ENCODE peak calls at places on chromosomes 5 and 9, in eight cellular contexts. One of them, this sample, is unnamed.

GRCh38 chr9:119998614-119999013 is 581.4 kb downstream of the CDK5RAP2 start:
- DNase-seq in Calu3: no peak
- DNase-seq in heart right ventricle: no peak
- DNase-seq in omental fat pad: no peak
- DNase-seq in AG09319: no peak
- DNase-seq in RWPE1: no peak
- DNase-seq in AG04450: no peak
- DNase-seq in HCT116: no peak
- DNase-seq in this sample: no peak

GRCh38 chr5:1930501-1930879 is 47.8 kb upstream of the IRX4 start:
- DNase-seq in Calu3: peak; percentile 18
- DNase-seq in heart right ventricle: no peak
- DNase-seq in omental fat pad: no peak
- DNase-seq in AG09319: no peak
- DNase-seq in RWPE1: peak; percentile 28
- DNase-seq in AG04450: no peak
- DNase-seq in HCT116: no peak
- DNase-seq in this sample: no peak

GRCh38 chr9:1946506-1946905 is 68.6 kb upstream of the SMARCA2 start:
- DNase-seq in Calu3: no peak
- DNase-seq in heart right ventricle: no peak
- DNase-seq in omental fat pad: no peak
- DNase-seq in AG09319: no peak
- DNase-seq in RWPE1: no peak
- DNase-seq in AG04450: no peak
- DNase-seq in HCT116: no peak
- DNase-seq in this sample: no peak

GRCh38 chr5:133995903-133996563 is 8.7 kb downstream of the VDAC1 start:
- DNase-seq in Calu3: no peak
- DNase-seq in heart right ventricle: no peak
- DNase-seq in omental fat pad: no peak
- DNase-seq in AG09319: no peak
- DNase-seq in RWPE1: no peak
- DNase-seq in AG04450: no peak
- DNase-seq in HCT116: no peak
- DNase-seq in this sample: no peak

GRCh38 chr9:98222885-98223640 is 30.6 kb upstream of the CORO2A start:
- DNase-seq in Calu3: peak; percentile 56
- DNase-seq in heart right ventricle: no peak
- DNase-seq in omental fat pad: no peak
- DNase-seq in AG09319: peak; percentile 95
- DNase-seq in RWPE1: peak; percentile 100
- DNase-seq in AG04450: peak; percentile 97
- DNase-seq in HCT116: peak; percentile 54
- DNase-seq in this sample: no peak

GRCh38 chr9:136044971-136045594 is 50.0 kb downstream of the NACC2 start:
- DNase-seq in Calu3: no peak
- DNase-seq in heart right ventricle: no peak
- DNase-seq in omental fat pad: no peak
- DNase-seq in AG09319: no peak
- DNase-seq in RWPE1: no peak
- DNase-seq in AG04450: no peak
- DNase-seq in HCT116: no peak
- DNase-seq in this sample: no peak

GRCh38 chr5:43140286-43140685 is 19.6 kb downstream of the ZNF131 start:
- DNase-seq in Calu3: no peak
- DNase-seq in heart right ventricle: no peak
- DNase-seq in omental fat pad: no peak
- DNase-seq in AG09319: no peak
- DNase-seq in RWPE1: no peak
- DNase-seq in AG04450: no peak
- DNase-seq in HCT116: no peak
- DNase-seq in this sample: no peak

GRCh38 chr9:35748858-35749514 is at the start of the genes GBA2 and RGP1:
- DNase-seq in Calu3: peak; percentile 81
- DNase-seq in heart right ventricle: peak; percentile 90
- DNase-seq in omental fat pad: no peak
- DNase-seq in AG09319: no peak
- DNase-seq in RWPE1: peak; percentile 78
- DNase-seq in AG04450: no peak
- DNase-seq in HCT116: peak; percentile 42
- DNase-seq in this sample: peak; percentile 76

GRCh38 chr9:97934321-97935115 is 3.5 kb downstream of the HEMGN start:
- DNase-seq in Calu3: no peak
- DNase-seq in heart right ventricle: no peak
- DNase-seq in omental fat pad: no peak
- DNase-seq in AG09319: no peak
- DNase-seq in RWPE1: no peak
- DNase-seq in AG04450: no peak
- DNase-seq in HCT116: no peak
- DNase-seq in this sample: no peak

GRCh38 chr9:87733273-87734054 is 7.5 kb downstream of the CTSL start:
- DNase-seq in Calu3: no peak
- DNase-seq in heart right ventricle: no peak
- DNase-seq in omental fat pad: no peak
- DNase-seq in AG09319: no peak
- DNase-seq in RWPE1: no peak
- DNase-seq in AG04450: no peak
- DNase-seq in HCT116: no peak
- DNase-seq in this sample: no peak

GRCh38 chr5:114419941-114420340 is 58.1 kb downstream of the KCNN2 start:
- DNase-seq in Calu3: no peak
- DNase-seq in heart right ventricle: no peak
- DNase-seq in omental fat pad: no peak
- DNase-seq in AG09319: no peak
- DNase-seq in RWPE1: no peak
- DNase-seq in AG04450: peak; percentile 59
- DNase-seq in HCT116: no peak
- DNase-seq in this sample: no peak

GRCh38 chr5:23332650-23333251 is 174.7 kb upstream of the PRDM9 start:
- DNase-seq in Calu3: no peak
- DNase-seq in heart right ventricle: no peak
- DNase-seq in omental fat pad: no peak
- DNase-seq in AG09319: no peak
- DNase-seq in RWPE1: peak; percentile 40
- DNase-seq in AG04450: no peak
- DNase-seq in HCT116: no peak
- DNase-seq in this sample: no peak

GRCh38 chr9:115157245-115157674 is 39.3 kb upstream of the TNC start:
- DNase-seq in Calu3: peak; percentile 5
- DNase-seq in heart right ventricle: no peak
- DNase-seq in omental fat pad: no peak
- DNase-seq in AG09319: no peak
- DNase-seq in RWPE1: peak; percentile 93
- DNase-seq in AG04450: no peak
- DNase-seq in HCT116: peak; percentile 49
- DNase-seq in this sample: no peak

GRCh38 chr9:108855888-108856287 is at the start of gene ACTL7B:
- DNase-seq in Calu3: no peak
- DNase-seq in heart right ventricle: no peak
- DNase-seq in omental fat pad: no peak
- DNase-seq in AG09319: no peak
- DNase-seq in RWPE1: no peak
- DNase-seq in AG04450: no peak
- DNase-seq in HCT116: no peak
- DNase-seq in this sample: no peak

GRCh38 chr5:177086918-177087706 is 397 bp downstream of the FGFR4 start:
- DNase-seq in Calu3: peak; percentile 99
- DNase-seq in heart right ventricle: peak; percentile 52
- DNase-seq in omental fat pad: no peak
- DNase-seq in AG09319: no peak
- DNase-seq in RWPE1: peak; percentile 58
- DNase-seq in AG04450: no peak
- DNase-seq in HCT116: peak; percentile 61
- DNase-seq in this sample: peak; percentile 89

GRCh38 chr5:76104027-76104426 is 20.8 kb downstream of the SV2C start:
- DNase-seq in Calu3: peak; percentile 75
- DNase-seq in heart right ventricle: no peak
- DNase-seq in omental fat pad: no peak
- DNase-seq in AG09319: no peak
- DNase-seq in RWPE1: peak; percentile 41
- DNase-seq in AG04450: no peak
- DNase-seq in HCT116: no peak
- DNase-seq in this sample: no peak

GRCh38 chr9:27377811-27378345 is 80.9 kb upstream of the EQTN start:
- DNase-seq in Calu3: no peak
- DNase-seq in heart right ventricle: no peak
- DNase-seq in omental fat pad: no peak
- DNase-seq in AG09319: no peak
- DNase-seq in RWPE1: no peak
- DNase-seq in AG04450: no peak
- DNase-seq in HCT116: no peak
- DNase-seq in this sample: no peak

GRCh38 chr5:140219068-140219971 is 44.3 kb downstream of the CYSTM1 start:
- DNase-seq in Calu3: no peak
- DNase-seq in heart right ventricle: no peak
- DNase-seq in omental fat pad: no peak
- DNase-seq in AG09319: no peak
- DNase-seq in RWPE1: no peak
- DNase-seq in AG04450: no peak
- DNase-seq in HCT116: no peak
- DNase-seq in this sample: peak; percentile 60

GRCh38 chr5:173204185-173204979 is 30.6 kb downstream of the NKX2-5 start:
- DNase-seq in Calu3: peak; percentile 33
- DNase-seq in heart right ventricle: no peak
- DNase-seq in omental fat pad: no peak
- DNase-seq in AG09319: peak; percentile 7
- DNase-seq in RWPE1: no peak
- DNase-seq in AG04450: no peak
- DNase-seq in HCT116: peak; percentile 21
- DNase-seq in this sample: no peak

GRCh38 chr9:131641618-131642495 is 96.5 kb downstream of the PRRT1B start:
- DNase-seq in Calu3: no peak
- DNase-seq in heart right ventricle: no peak
- DNase-seq in omental fat pad: no peak
- DNase-seq in AG09319: no peak
- DNase-seq in RWPE1: no peak
- DNase-seq in AG04450: no peak
- DNase-seq in HCT116: no peak
- DNase-seq in this sample: no peak
- TF ChIP-seq CTCF in Calu3: no peak
- TF ChIP-seq CTCF in heart right ventricle: no peak
- TF ChIP-seq CTCF in omental fat pad: no peak
- TF ChIP-seq CTCF in AG09319: peak; percentile 15
- TF ChIP-seq CTCF in RWPE1: no peak
- TF ChIP-seq CTCF in AG04450: no peak
- TF ChIP-seq CTCF in HCT116: no peak
- TF ChIP-seq CTCF in this sample: no peak

GRCh38 chr9:111991179-111991578 is 94.6 kb downstream of the UGCG start:
- DNase-seq in Calu3: no peak
- DNase-seq in heart right ventricle: no peak
- DNase-seq in omental fat pad: no peak
- DNase-seq in AG09319: no peak
- DNase-seq in RWPE1: no peak
- DNase-seq in AG04450: no peak
- DNase-seq in HCT116: no peak
- DNase-seq in this sample: no peak

GRCh38 chr9:111994831-111995458 is 98.3 kb downstream of the UGCG start:
- DNase-seq in Calu3: peak; percentile 26
- DNase-seq in heart right ventricle: no peak
- DNase-seq in omental fat pad: no peak
- DNase-seq in AG09319: no peak
- DNase-seq in RWPE1: no peak
- DNase-seq in AG04450: no peak
- DNase-seq in HCT116: no peak
- DNase-seq in this sample: no peak

GRCh38 chr9:111997831-111998230 is 101.2 kb downstream of the UGCG start:
- DNase-seq in Calu3: no peak
- DNase-seq in heart right ventricle: no peak
- DNase-seq in omental fat pad: no peak
- DNase-seq in AG09319: no peak
- DNase-seq in RWPE1: no peak
- DNase-seq in AG04450: no peak
- DNase-seq in HCT116: no peak
- DNase-seq in this sample: no peak

GRCh38 chr9:111993319-111993718 is 96.7 kb downstream of the UGCG start:
- DNase-seq in Calu3: no peak
- DNase-seq in heart right ventricle: no peak
- DNase-seq in omental fat pad: no peak
- DNase-seq in AG09319: no peak
- DNase-seq in RWPE1: no peak
- DNase-seq in AG04450: no peak
- DNase-seq in HCT116: no peak
- DNase-seq in this sample: no peak

GRCh38 chr9:111992523-111992922 is 95.9 kb downstream of the UGCG start:
- DNase-seq in Calu3: peak; percentile 21
- DNase-seq in heart right ventricle: no peak
- DNase-seq in omental fat pad: no peak
- DNase-seq in AG09319: no peak
- DNase-seq in RWPE1: peak; percentile 90
- DNase-seq in AG04450: no peak
- DNase-seq in HCT116: peak; percentile 61
- DNase-seq in this sample: no peak
- TF ChIP-seq CTCF in Calu3: no peak
- TF ChIP-seq CTCF in heart right ventricle: no peak
- TF ChIP-seq CTCF in omental fat pad: no peak
- TF ChIP-seq CTCF in AG09319: no peak
- TF ChIP-seq CTCF in RWPE1: no peak
- TF ChIP-seq CTCF in AG04450: no peak
- TF ChIP-seq CTCF in HCT116: no peak
- TF ChIP-seq CTCF in this sample: no peak

DNA sequence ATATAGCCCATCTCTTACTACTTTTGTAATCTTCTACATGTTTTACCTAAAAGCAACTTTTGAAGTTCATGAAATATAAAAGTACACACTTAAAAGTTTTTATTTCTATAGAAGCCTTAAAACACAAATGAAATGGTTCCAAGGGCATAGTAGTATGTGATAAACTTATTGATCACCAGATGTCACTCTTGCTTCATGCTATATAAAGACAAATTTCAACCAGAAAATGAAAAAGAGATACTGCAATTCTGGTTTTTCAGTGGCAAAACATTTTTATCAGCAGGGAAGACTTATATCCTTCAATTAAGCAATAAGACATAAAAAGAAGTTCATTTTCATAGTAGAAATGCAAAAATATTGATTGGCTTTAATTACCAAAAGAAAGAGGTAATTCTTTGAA is 69.4 kb upstream of the FBXL17 start:
- DNase-seq in Calu3: no peak
- DNase-seq in heart right ventricle: no peak
- DNase-seq in omental fat pad: no peak
- DNase-seq in AG09319: no peak
- DNase-seq in RWPE1: no peak
- DNase-seq in AG04450: no peak
- DNase-seq in HCT116: no peak
- DNase-seq in this sample: no peak
- TF ChIP-seq CTCF in Calu3: no peak
- TF ChIP-seq CTCF in heart right ventricle: no peak
- TF ChIP-seq CTCF in omental fat pad: no peak
- TF ChIP-seq CTCF in AG09319: no peak
- TF ChIP-seq CTCF in RWPE1: no peak
- TF ChIP-seq CTCF in AG04450: peak; percentile 5
- TF ChIP-seq CTCF in HCT116: peak; percentile 50
- TF ChIP-seq CTCF in this sample: peak; percentile 28

GRCh38 chr5:172142709-172143215 is 45.3 kb downstream of the STK10 start:
- DNase-seq in Calu3: no peak
- DNase-seq in heart right ventricle: no peak
- DNase-seq in omental fat pad: no peak
- DNase-seq in AG09319: no peak
- DNase-seq in RWPE1: no peak
- DNase-seq in AG04450: no peak
- DNase-seq in HCT116: no peak
- DNase-seq in this sample: no peak
- TF ChIP-seq CTCF in Calu3: no peak
- TF ChIP-seq CTCF in heart right ventricle: no peak
- TF ChIP-seq CTCF in omental fat pad: no peak
- TF ChIP-seq CTCF in AG09319: no peak
- TF ChIP-seq CTCF in RWPE1: no peak
- TF ChIP-seq CTCF in AG04450: no peak
- TF ChIP-seq CTCF in HCT116: no peak
- TF ChIP-seq CTCF in this sample: no peak

This sample was measured in Peyer's patch.